ENCODE peak calls at places on chromosomes 5 and 9, in four cellular contexts. One of them, this sample, is unnamed. For H3K9me3, the result is how much of the 10 kb centered on the place peaks cover.

GRCh38 chr5:43432486-43433365 is 20.5 kb upstream of the CCL28 start:
- DNase-seq in cardiac muscle cell: no peak
- DNase-seq in BE2C: no peak
- DNase-seq in stomach: peak
- DNase-seq in this sample: no peak

GRCh38 chr5:77631166-77631582 is 7.3 kb downstream of the OTP start:
- DNase-seq in BE2C: no peak
- DNase-seq in stomach: no peak
- DNase-seq in cardiac muscle cell: no peak
- DNase-seq in this sample: no peak

GRCh38 chr5:117743337-117743736 is 1168.7 kb upstream of the SEMA6A start:
- DNase-seq in stomach: no peak
- DNase-seq in BE2C: no peak
- DNase-seq in cardiac muscle cell: no peak
- DNase-seq in this sample: no peak

GRCh38 chr5:135735831-135736230 is 98.6 kb upstream of the SLC25A48 start:
- DNase-seq in stomach: no peak
- DNase-seq in cardiac muscle cell: no peak
- DNase-seq in BE2C: no peak
- DNase-seq in this sample: no peak

GRCh38 chr5:7578056-7578455 is 182.1 kb downstream of the ADCY2 start:
- DNase-seq in BE2C: no peak
- DNase-seq in stomach: no peak
- DNase-seq in cardiac muscle cell: no peak
- DNase-seq in this sample: no peak

GRCh38 chr9:16153221-16153620 is 600.4 kb downstream of the CCDC171 start:
- DNase-seq in cardiac muscle cell: no peak
- DNase-seq in stomach: no peak
- DNase-seq in BE2C: no peak
- DNase-seq in this sample: no peak

GRCh38 chr9:27333241-27334052 is 36.5 kb upstream of the EQTN start:
- DNase-seq in cardiac muscle cell: peak
- DNase-seq in stomach: peak
- DNase-seq in BE2C: peak
- DNase-seq in this sample: peak

GRCh38 chr5:143456952-143457547 is 53.6 kb upstream of the NR3C1 start:
- DNase-seq in BE2C: no peak
- DNase-seq in stomach: no peak
- DNase-seq in cardiac muscle cell: no peak
- DNase-seq in this sample: no peak

GRCh38 chr5:88193896-88194295 is 74.7 kb downstream of the TMEM161B start:
- DNase-seq in stomach: no peak
- DNase-seq in BE2C: no peak
- DNase-seq in cardiac muscle cell: no peak
- DNase-seq in this sample: no peak

GRCh38 chr5:36492998-36493655 is 113.3 kb upstream of the SLC1A3 start:
- DNase-seq in stomach: no peak
- DNase-seq in BE2C: no peak
- DNase-seq in cardiac muscle cell: no peak
- DNase-seq in this sample: no peak

GRCh38 chr5:127027539-127027938 is 2.8 kb downstream of the MARCHF3 start:
- DNase-seq in stomach: no peak
- DNase-seq in cardiac muscle cell: no peak
- DNase-seq in BE2C: no peak
- DNase-seq in this sample: no peak

GRCh38 chr9:130417602-130418001 is 27.2 kb upstream of the ASS1 start:
- DNase-seq in stomach: no peak
- DNase-seq in BE2C: no peak
- DNase-seq in cardiac muscle cell: no peak
- DNase-seq in this sample: no peak

GRCh38 chr9:79684711-79685575 is 113.2 kb downstream of the TLE4 start:
- DNase-seq in stomach: no peak
- DNase-seq in BE2C: no peak
- DNase-seq in cardiac muscle cell: no peak
- DNase-seq in this sample: no peak

GRCh38 chr9:113657765-113658564 is 194.4 kb downstream of the RGS3 start:
- DNase-seq in stomach: peak
- DNase-seq in cardiac muscle cell: peak
- DNase-seq in BE2C: peak
- DNase-seq in this sample: peak

GRCh38 chr5:58680503-58680902 is 97.6 kb downstream of the RAB3C start:
- DNase-seq in stomach: no peak
- DNase-seq in BE2C: no peak
- DNase-seq in cardiac muscle cell: no peak
- DNase-seq in this sample: no peak

GRCh38 chr9:135478858-135479468 is 619 bp upstream of the PPP1R26 start:
- DNase-seq in cardiac muscle cell: peak
- DNase-seq in BE2C: no peak
- DNase-seq in stomach: peak
- DNase-seq in this sample: no peak

GRCh38 chr5:1551913-1552312 is 28.2 kb upstream of the LPCAT1 start:
- DNase-seq in cardiac muscle cell: no peak
- DNase-seq in BE2C: no peak
- DNase-seq in stomach: no peak
- DNase-seq in this sample: no peak

GRCh38 chr9:123866497-123866896 is 63.4 kb downstream of the DENND1A start:
- DNase-seq in BE2C: no peak
- DNase-seq in cardiac muscle cell: no peak
- DNase-seq in stomach: no peak
- DNase-seq in this sample: no peak

GRCh38 chr5:37975531-37975930 is 135.7 kb upstream of the GDNF start:
- DNase-seq in cardiac muscle cell: no peak
- DNase-seq in stomach: no peak
- DNase-seq in BE2C: no peak
- DNase-seq in this sample: no peak

GRCh38 chr9:95822583-95823431 is 52.7 kb upstream of the ERCC6L2 start:
- DNase-seq in cardiac muscle cell: no peak
- DNase-seq in BE2C: no peak
- DNase-seq in stomach: no peak
- DNase-seq in this sample: no peak

GRCh38 chr9:35102465-35102768 is 514 bp downstream of the STOML2 start:
- DNase-seq in BE2C: no peak
- DNase-seq in stomach: no peak
- DNase-seq in cardiac muscle cell: no peak
- DNase-seq in this sample: no peak

GRCh38 chr5:157955541-157956172 is 96.7 kb upstream of the CLINT1 start:
- DNase-seq in stomach: no peak
- DNase-seq in cardiac muscle cell: no peak
- DNase-seq in BE2C: no peak
- DNase-seq in this sample: no peak

GRCh38 chr5:169717298-169717697 is 80.2 kb downstream of the DOCK2 start:
- DNase-seq in stomach: no peak
- DNase-seq in BE2C: no peak
- DNase-seq in cardiac muscle cell: no peak
- DNase-seq in this sample: no peak

GRCh38 chr5:97090944-97091343 is 51.5 kb downstream of the LIX1 start:
- DNase-seq in cardiac muscle cell: no peak
- DNase-seq in stomach: no peak
- DNase-seq in BE2C: no peak
- DNase-seq in this sample: no peak

GRCh38 chr9:76630916-76631315 is 133.3 kb upstream of the PCA3 start:
- DNase-seq in BE2C: no peak
- DNase-seq in stomach: no peak
- DNase-seq in cardiac muscle cell: no peak
- DNase-seq in this sample: no peak

GRCh38 chr9:35272989-35273388 is 111.2 kb downstream of the UNC13B start:
- DNase-seq in stomach: no peak
- DNase-seq in cardiac muscle cell: no peak
- DNase-seq in BE2C: no peak
- DNase-seq in this sample: no peak

GRCh38 chr5:140362875-140363630 is 3.1 kb downstream of the SLC4A9 start:
- DNase-seq in stomach: peak
- DNase-seq in cardiac muscle cell: peak
- DNase-seq in BE2C: peak
- DNase-seq in this sample: peak

GRCh38 chr5:167816354-167816753 is 475.1 kb upstream of the WWC1 start:
- DNase-seq in BE2C: no peak
- DNase-seq in cardiac muscle cell: no peak
- DNase-seq in stomach: no peak
- DNase-seq in this sample: no peak

GRCh38 chr5:30100929-30101328 is 1092.6 kb upstream of the CDH6 start:
- DNase-seq in cardiac muscle cell: no peak
- DNase-seq in BE2C: no peak
- DNase-seq in stomach: no peak
- DNase-seq in this sample: no peak

GRCh38 chr9:94734054-94734754 is 7.7 kb downstream of the AOPEP start:
- DNase-seq in stomach: no peak
- DNase-seq in BE2C: no peak
- DNase-seq in cardiac muscle cell: no peak
- DNase-seq in this sample: no peak

GRCh38 chr5:98121036-98121936 is 652.2 kb upstream of the RGMB start:
- DNase-seq in stomach: no peak
- DNase-seq in BE2C: no peak
- DNase-seq in cardiac muscle cell: no peak
- DNase-seq in this sample: no peak

GRCh38 chr5:60595183-60595582 is 104.8 kb downstream of the DEPDC1B start:
- DNase-seq in BE2C: no peak
- DNase-seq in cardiac muscle cell: no peak
- DNase-seq in stomach: no peak
- DNase-seq in this sample: no peak

GRCh38 chr5:132209131-132209530 is 18.5 kb downstream of the P4HA2 start:
- DNase-seq in BE2C: no peak
- DNase-seq in cardiac muscle cell: no peak
- DNase-seq in stomach: no peak
- DNase-seq in this sample: no peak

GRCh38 chr5:115818821-115819220 is 2.4 kb upstream of the CDO1 start:
- DNase-seq in cardiac muscle cell: no peak
- DNase-seq in stomach: no peak
- DNase-seq in BE2C: no peak
- DNase-seq in this sample: no peak

GRCh38 chr5:172872997-172873491 is 39.0 kb downstream of the ERGIC1 start:
- DNase-seq in cardiac muscle cell: peak
- DNase-seq in stomach: no peak
- DNase-seq in BE2C: no peak
- DNase-seq in this sample: no peak

GRCh38 chr5:56459978-56460377 is 226.8 kb upstream of the ANKRD55 start:
- DNase-seq in stomach: no peak
- DNase-seq in BE2C: no peak
- DNase-seq in cardiac muscle cell: no peak
- DNase-seq in this sample: no peak
- TF ChIP-seq CTCF in stomach: no peak
- TF ChIP-seq CTCF in BE2C: no peak
- TF ChIP-seq CTCF in cardiac muscle cell: no peak
- TF ChIP-seq CTCF in this sample: no peak

GRCh38 chr5:152811985-152812384 is 406.9 kb upstream of the NMUR2 start:
- DNase-seq in cardiac muscle cell: no peak
- DNase-seq in stomach: no peak
- DNase-seq in BE2C: no peak
- DNase-seq in this sample: no peak
- H3K9me3 ChIP-seq in cardiac muscle cell: under half
- H3K9me3 ChIP-seq in stomach: under half
- H3K9me3 ChIP-seq in BE2C: under half
- H3K9me3 ChIP-seq in this sample: under half

GRCh38 chr5:61768692-61769281 is 436.7 kb downstream of the ZSWIM6 start:
- DNase-seq in stomach: peak
- DNase-seq in cardiac muscle cell: peak
- DNase-seq in BE2C: peak
- DNase-seq in this sample: no peak
- TF ChIP-seq CTCF in stomach: no peak
- TF ChIP-seq CTCF in cardiac muscle cell: peak
- TF ChIP-seq CTCF in BE2C: peak
- TF ChIP-seq CTCF in this sample: no peak

DNA sequence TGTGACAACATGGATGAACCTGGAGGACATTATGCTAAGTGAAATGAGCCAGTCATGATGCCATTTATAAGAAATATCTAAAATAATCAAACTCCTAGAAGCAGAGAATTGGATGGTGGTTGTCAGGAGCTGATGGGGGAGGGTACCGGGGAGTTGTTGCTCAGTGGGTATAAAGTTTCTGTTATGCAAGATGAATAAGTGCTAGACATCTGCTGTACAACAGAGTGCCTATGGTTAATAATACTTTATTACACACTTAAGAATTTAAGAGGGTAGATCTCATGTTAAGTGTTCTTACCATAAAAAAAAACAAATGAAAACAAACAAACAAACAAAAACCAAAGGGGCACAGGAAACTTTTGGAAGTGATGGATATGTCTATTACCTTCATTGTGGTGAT is 13.0 kb upstream of the CCDC69 start:
- DNase-seq in stomach: no peak
- DNase-seq in cardiac muscle cell: no peak
- DNase-seq in BE2C: no peak
- DNase-seq in this sample: no peak
- H3K9me3 ChIP-seq in stomach: under half
- H3K9me3 ChIP-seq in cardiac muscle cell: under half
- H3K9me3 ChIP-seq in BE2C: under half
- H3K9me3 ChIP-seq in this sample: under half

DNA sequence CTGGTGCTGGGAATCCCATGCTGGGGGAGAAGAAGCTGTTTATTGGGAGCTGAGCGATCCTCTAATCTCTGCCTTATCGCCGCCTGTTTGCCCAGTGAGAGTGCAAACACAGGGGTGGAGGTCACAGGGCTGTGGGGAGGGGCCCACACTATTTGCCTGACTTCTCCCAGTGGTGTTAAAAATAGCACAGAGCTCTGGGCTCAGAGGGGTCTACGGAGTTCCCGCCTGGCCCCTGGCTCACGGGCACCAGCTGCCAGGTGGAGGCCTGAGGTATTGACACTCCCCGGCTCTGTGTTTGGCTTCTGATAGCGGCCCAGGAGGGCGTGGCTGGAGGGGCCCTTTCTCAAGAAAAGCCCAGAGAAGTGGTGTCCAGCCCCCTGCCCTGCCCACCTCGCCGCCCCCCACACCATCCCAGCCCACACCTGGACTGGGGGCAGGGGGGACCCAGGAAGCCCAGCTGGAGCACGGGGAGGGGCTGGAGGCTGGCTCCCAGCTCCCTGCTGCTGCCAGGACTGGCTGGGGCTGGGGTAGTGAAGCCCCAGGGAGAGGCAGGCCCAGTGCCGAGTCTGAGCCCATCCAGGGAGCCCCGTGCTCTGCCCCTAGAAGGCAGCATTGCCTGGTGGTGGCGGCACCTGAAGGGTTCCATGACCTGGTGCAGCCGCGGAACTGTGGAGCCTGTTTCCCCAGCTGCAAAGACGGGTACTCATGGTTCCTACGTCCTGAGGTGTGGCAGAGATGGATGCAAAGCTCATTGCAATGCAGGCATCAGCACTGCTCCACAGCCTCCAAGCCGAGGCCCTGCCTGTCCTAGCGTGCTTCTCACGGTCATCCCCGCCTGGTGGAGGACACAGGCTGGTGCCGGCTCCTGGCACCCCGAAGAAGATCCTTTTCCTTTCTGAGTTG is 35.7 kb upstream of the EGFL7 start:
- DNase-seq in cardiac muscle cell: peak
- DNase-seq in stomach: peak
- DNase-seq in BE2C: peak
- DNase-seq in this sample: no peak
- TF ChIP-seq CTCF in cardiac muscle cell: no peak
- TF ChIP-seq CTCF in stomach: no peak
- TF ChIP-seq CTCF in BE2C: peak
- TF ChIP-seq CTCF in this sample: no peak

GRCh38 chr9:103574056-103574455 is 520.1 kb upstream of the SMC2 start:
- DNase-seq in stomach: no peak
- DNase-seq in cardiac muscle cell: no peak
- DNase-seq in BE2C: no peak
- DNase-seq in this sample: no peak
- H3K9me3 ChIP-seq in stomach: under half
- H3K9me3 ChIP-seq in cardiac muscle cell: under half
- H3K9me3 ChIP-seq in BE2C: under half
- H3K9me3 ChIP-seq in this sample: under half

This sample was measured in CD4-positive, alpha-beta T cell.